ENCODE peak calls at places on chromosome 13, in eight cellular contexts. H, T, U, J, B, F, M and P are unnamed samples.

GRCh38 chr13:28306325-28306724 is 168.0 kb downstream of the PAN3 start:
- DNase-seq in F (no peak), U (no peak), H (no peak), B (no peak), M (no peak), T (no peak), J (no peak), P (no peak)

GRCh38 chr13:97856001-97856675 is 97.3 kb upstream of the IPO5 start:
- DNase-seq in H (no peak), B (peak), M (no peak), F (no peak), J (no peak), T (no peak), U (no peak), P (no peak)

GRCh38 chr13:76621726-76622125 is 264.5 kb downstream of the KCTD12 start:
- DNase-seq in T (no peak), M (no peak), U (no peak), B (no peak), H (no peak), F (no peak), J (no peak), P (no peak)

GRCh38 chr13:111521030-111521429 is 200.6 kb downstream of the TEX29 start:
- DNase-seq in H (no peak), B (no peak), M (no peak), U (no peak), T (no peak), F (no peak), J (no peak), P (no peak)

GRCh38 chr13:47175172-47175806 is 278.4 kb upstream of the HTR2A start:
- DNase-seq in T (no peak), B (no peak), F (no peak), J (no peak), U (no peak), M (peak), H (no peak), P (no peak)

GRCh38 chr13:23384111-23384510 is 49.4 kb downstream of the SACS start:
- DNase-seq in J (no peak), H (peak), M (peak), F (no peak), U (no peak), T (no peak), B (no peak), P (no peak)

GRCh38 chr13:108496364-108497215 is 132.8 kb upstream of the MYO16 start:
- DNase-seq in J (no peak), F (no peak), B (no peak), M (no peak), H (no peak), U (no peak), T (no peak), P (no peak)

GRCh38 chr13:53941588-53942190 is 913.1 kb downstream of the OLFM4 start:
- DNase-seq in J (no peak), U (no peak), B (no peak), H (no peak), F (no peak), M (no peak), T (no peak), P (no peak)

GRCh38 chr13:77853701-77854100 is 64.9 kb downstream of the EDNRB start:
- DNase-seq in H (no peak), M (no peak), F (no peak), T (no peak), B (no peak), U (no peak), J (no peak), P (no peak)

GRCh38 chr13:49791753-49792549 is 531 bp downstream of the KPNA3 start:
- DNase-seq in H (peak), T (peak), U (peak), M (no peak), F (peak), B (peak), J (peak), P (peak)

GRCh38 chr13:106786006-106786579 is 218.2 kb upstream of the ARGLU1 start:
- DNase-seq in F (no peak), M (no peak), H (no peak), T (no peak), B (no peak), U (no peak), J (no peak), P (no peak)

GRCh38 chr13:75202981-75203380 is 279.0 kb downstream of the TBC1D4 start:
- DNase-seq in J (no peak), B (no peak), H (no peak), F (no peak), T (no peak), M (no peak), U (no peak), P (no peak)

GRCh38 chr13:93227280-93227905 is 786 bp downstream of the GPC6 start:
- DNase-seq in B (no peak), T (no peak), U (peak), H (no peak), M (peak), F (no peak), J (no peak), P (no peak)

GRCh38 chr13:99322297-99323103 is 15.3 kb upstream of the GPR183 start:
- DNase-seq in T (peak), B (no peak), J (no peak), U (no peak), M (peak), F (no peak), H (no peak), P (peak)

GRCh38 chr13:113129921-113130750 is 7.5 kb downstream of the F10 start:
- DNase-seq in H (no peak), U (no peak), F (no peak), B (peak), T (no peak), M (no peak), J (peak), P (peak)

GRCh38 chr13:72221276-72221962 is 354.4 kb upstream of the DACH1 start:
- DNase-seq in F (no peak), T (no peak), J (no peak), U (no peak), M (no peak), B (no peak), H (no peak), P (peak)

GRCh38 chr13:43876366-43876765 is 3.2 kb downstream of the CCDC122 start:
- DNase-seq in J (no peak), U (no peak), M (no peak), H (no peak), T (no peak), F (no peak), B (no peak), P (no peak)